ENCODE peak calls at places on chromosomes 7 and 10, in ten cellular contexts. H is T1000; T is activated naive CD8-positive, alpha-beta T cell treated with anti-CD3 and anti-CD28 coated beads for 36 hours; E is SHP77; N is GM04504; X is activated naive CD4-positive, alpha-beta T cell treated with anti-CD3 and anti-CD28 coated beads, Interleukin-2, amount 10 ng/mL, durations not matched to agents 7 days and 5 days; U is activated T-helper 1 cell treated with anti-CD3 and anti-CD28 coated beads, Interleukin-12 subunit alpha, Interleukin-12 subunit beta, Interleukin-2, Interleukin-4 antibody, amounts not matched to agents 30 ng/mL and 10 ng/mL and 1 ng/mL, durations not matched to agents 14 hours and 24 hours and 36 hours; O is activated CD8-positive, alpha-beta memory T cell treated with anti-CD3 and anti-CD28 coated beads for 1 hour; J is NCI-H1105; A is CD4-positive, CD25-positive, alpha-beta regulatory T cell. S is an unnamed sample.

GRCh38 chr7:140672382-140673062 is at the start of gene ADCK2:
- DNase-seq in H (peak; percentile 19), T (peak; percentile 65), E (peak; percentile 34), N (no peak), X (no peak), U (no peak), O (peak; percentile 57), J (peak; percentile 60), A (peak; percentile 54), S (peak; percentile 81)

GRCh38 chr10:4283841-4284610 is 499.0 kb upstream of the KLF6 start:
- DNase-seq in H (no peak), T (no peak), E (no peak), N (no peak), X (no peak), U (no peak), O (no peak), J (no peak), A (no peak), S (no peak)

GRCh38 chr10:86207226-86207625 is 159.4 kb downstream of the GRID1 start:
- DNase-seq in H (no peak), T (no peak), E (no peak), N (no peak), X (no peak), U (no peak), O (no peak), J (no peak), A (no peak), S (no peak)

GRCh38 chr7:47950714-47951113 is 2.4 kb upstream of the PKD1L1 start:
- DNase-seq in H (no peak), T (no peak), E (no peak), N (no peak), X (no peak), U (no peak), O (no peak), J (no peak), A (no peak), S (no peak)

GRCh38 chr7:128913856-128914565 is 3.5 kb upstream of the KCP start:
- DNase-seq in H (no peak), T (no peak), E (no peak), N (no peak), X (peak; percentile 17), U (no peak), O (no peak), J (no peak), A (no peak), S (peak; percentile 59)

GRCh38 chr7:131011976-131012375 is 278.0 kb upstream of the KLF14 start:
- DNase-seq in H (no peak), T (no peak), E (no peak), N (peak; percentile 80), X (no peak), U (no peak), O (no peak), J (no peak), A (no peak), S (no peak)

GRCh38 chr7:123674399-123675091 is 18.9 kb downstream of the LMOD2 start:
- DNase-seq in H (no peak), T (no peak), E (no peak), N (peak; percentile 30), X (no peak), U (no peak), O (no peak), J (no peak), A (no peak), S (no peak)

GRCh38 chr7:140639366-140640053 is 1.1 kb downstream of the DENND2A start:
- DNase-seq in H (no peak), T (peak; percentile 21), E (no peak), N (no peak), X (no peak), U (no peak), O (no peak), J (no peak), A (no peak), S (no peak)

GRCh38 chr7:114082934-114083647 is 164.3 kb upstream of the PPP1R3A start:
- DNase-seq in H (no peak), T (no peak), E (no peak), N (no peak), X (no peak), U (no peak), O (no peak), J (no peak), A (no peak), S (no peak)

GRCh38 chr10:5897504-5897903 is 7.5 kb downstream of the FBH1 start:
- DNase-seq in H (no peak), T (no peak), E (no peak), N (no peak), X (no peak), U (no peak), O (no peak), J (no peak), A (no peak), S (no peak)

GRCh38 chr7:106238830-106239229 is 46.0 kb downstream of the NAMPT start:
- DNase-seq in H (no peak), T (no peak), E (no peak), N (no peak), X (no peak), U (no peak), O (no peak), J (no peak), A (no peak), S (no peak)

GRCh38 chr7:126689037-126689436 is 563.7 kb downstream of the GRM8 start:
- DNase-seq in H (peak; percentile 14), T (no peak), E (no peak), N (peak; percentile 20), X (no peak), U (no peak), O (no peak), J (no peak), A (no peak), S (no peak)

GRCh38 chr10:71068811-71069411 is 143.5 kb upstream of the UNC5B start:
- DNase-seq in H (no peak), T (no peak), E (no peak), N (peak; percentile 7), X (no peak), U (no peak), O (no peak), J (no peak), A (no peak), S (peak; percentile 86)

GRCh38 chr7:92777993-92778392 is 58.4 kb downstream of the CDK6 start:
- DNase-seq in H (no peak), T (no peak), E (no peak), N (no peak), X (no peak), U (no peak), O (no peak), J (no peak), A (no peak), S (no peak)

GRCh38 chr7:1093916-1094508 is 6.1 kb downstream of the GPER1 start:
- DNase-seq in H (no peak), T (no peak), E (no peak), N (no peak), X (no peak), U (no peak), O (no peak), J (no peak), A (no peak), S (no peak)

GRCh38 chr10:72085864-72086465 is 2.4 kb downstream of the SPOCK2 start:
- DNase-seq in H (no peak), T (no peak), E (no peak), N (no peak), X (no peak), U (no peak), O (no peak), J (no peak), A (no peak), S (peak; percentile 60)

GRCh38 chr10:45509491-45509890 is 135.5 kb downstream of the ALOX5 start:
- DNase-seq in H (no peak), T (no peak), E (no peak), N (no peak), X (no peak), U (no peak), O (no peak), J (no peak), A (no peak), S (no peak)

GRCh38 chr10:70736470-70736982 is 48.7 kb downstream of the TBATA start:
- DNase-seq in H (no peak), T (no peak), E (no peak), N (no peak), X (no peak), U (no peak), O (no peak), J (no peak), A (no peak), S (no peak)

GRCh38 chr10:71378341-71379117 is 18.2 kb upstream of the CDH23 start:
- DNase-seq in H (no peak), T (no peak), E (no peak), N (no peak), X (no peak), U (no peak), O (no peak), J (no peak), A (no peak), S (no peak)

GRCh38 chr10:131082201-131082850 is 229.2 kb downstream of the TCERG1L start:
- DNase-seq in H (no peak), T (no peak), E (no peak), N (no peak), X (no peak), U (no peak), O (no peak), J (no peak), A (no peak), S (no peak)

GRCh38 chr10:103758294-103758681 is 97.1 kb downstream of the SH3PXD2A start:
- DNase-seq in H (no peak), T (no peak), E (peak; percentile 72), N (no peak), X (no peak), U (no peak), O (no peak), J (no peak), A (no peak), S (no peak)

GRCh38 chr7:24970676-24971075 is 9.3 kb downstream of the OSBPL3 start:
- DNase-seq in H (no peak), T (no peak), E (no peak), N (no peak), X (no peak), U (no peak), O (no peak), J (no peak), A (no peak), S (no peak)

GRCh38 chr10:62068464-62068863 is 167.0 kb downstream of the ARID5B start:
- DNase-seq in H (no peak), T (no peak), E (no peak), N (no peak), X (no peak), U (no peak), O (no peak), J (no peak), A (no peak), S (no peak)

GRCh38 chr7:25859732-25860131 is 292.3 kb upstream of the NFE2L3 start:
- DNase-seq in H (no peak), T (no peak), E (no peak), N (no peak), X (no peak), U (no peak), O (no peak), J (no peak), A (no peak), S (no peak)

GRCh38 chr10:114181971-114182370 is 2.8 kb downstream of the TDRD1 start:
- DNase-seq in H (no peak), T (no peak), E (no peak), N (no peak), X (no peak), U (no peak), O (no peak), J (no peak), A (no peak), S (no peak)

GRCh38 chr7:45401155-45401554 is 173.0 kb upstream of the ADCY1 start:
- DNase-seq in H (no peak), T (no peak), E (no peak), N (no peak), X (no peak), U (no peak), O (no peak), J (no peak), A (no peak), S (no peak)

GRCh38 chr7:144057954-144058353 is 9.2 kb downstream of the OR2A5 start:
- DNase-seq in H (peak; percentile 1), T (no peak), E (no peak), N (no peak), X (no peak), U (no peak), O (no peak), J (no peak), A (no peak), S (no peak)

GRCh38 chr10:31896972-31897384 is 31.7 kb downstream of the ARHGAP12 start:
- DNase-seq in H (no peak), T (no peak), E (no peak), N (no peak), X (no peak), U (no peak), O (no peak), J (no peak), A (no peak), S (no peak)